ENCODE peak calls at places on chromosomes 13 and 19, in eight cellular contexts. Q is lung, T is GM23248, O is Caco-2, B is BE2C, G is fibroblast of lung, Z is RWPE2, M is psoas muscle. H is an unnamed sample.

GRCh38 chr19:3868770-3869456 is at the start of gene ZFR2:
- DNase-seq in M (no peak), Z (no peak), O (no peak), G (no peak), B (peak; percentile 28), T (no peak), Q (no peak), H (no peak)

GRCh38 chr13:95295026-95295425 is 6.2 kb downstream of the ABCC4 start:
- DNase-seq in O (no peak), Z (no peak), G (no peak), B (no peak), Q (no peak), T (peak; percentile 4), M (no peak), H (no peak)

GRCh38 chr19:52336976-52337375 is 933 bp downstream of the ZNF610 start:
- DNase-seq in B (no peak), T (peak; percentile 43), G (peak; percentile 15), O (no peak), M (no peak), Z (no peak), Q (no peak), H (no peak)

GRCh38 chr13:73329355-73329754 is 270.6 kb downstream of the KLF5 start:
- DNase-seq in M (no peak), B (no peak), O (no peak), Z (no peak), G (no peak), Q (no peak), T (no peak), H (no peak)

GRCh38 chr13:43085545-43085944 is 62.2 kb downstream of the DNAJC15 start:
- DNase-seq in B (no peak), Z (no peak), G (peak; percentile 74), T (peak; percentile 54), M (no peak), Q (no peak), O (no peak), H (no peak)

GRCh38 chr19:12952488-12953455 is 4.3 kb downstream of the GADD45GIP1 start:
- DNase-seq in O (no peak), Z (no peak), Q (no peak), T (peak; percentile 94), G (peak; percentile 89), M (no peak), B (peak; percentile 75), H (peak; percentile 93)

GRCh38 chr13:82698941-82699340 is 1183.3 kb downstream of the SLITRK1 start:
- DNase-seq in Q (no peak), Z (no peak), T (no peak), B (no peak), G (peak; percentile 34), O (no peak), M (no peak), H (no peak)

GRCh38 chr13:70703755-70704154 is 595.5 kb upstream of the KLHL1 start:
- DNase-seq in M (no peak), O (no peak), Q (no peak), G (peak; percentile 9), T (no peak), Z (no peak), B (no peak), H (peak; percentile 31)

GRCh38 chr13:45184693-45185092 is 16.2 kb downstream of the KCTD4 start:
- DNase-seq in O (no peak), Q (no peak), Z (no peak), M (no peak), B (no peak), T (no peak), G (no peak), H (no peak)

DNA sequence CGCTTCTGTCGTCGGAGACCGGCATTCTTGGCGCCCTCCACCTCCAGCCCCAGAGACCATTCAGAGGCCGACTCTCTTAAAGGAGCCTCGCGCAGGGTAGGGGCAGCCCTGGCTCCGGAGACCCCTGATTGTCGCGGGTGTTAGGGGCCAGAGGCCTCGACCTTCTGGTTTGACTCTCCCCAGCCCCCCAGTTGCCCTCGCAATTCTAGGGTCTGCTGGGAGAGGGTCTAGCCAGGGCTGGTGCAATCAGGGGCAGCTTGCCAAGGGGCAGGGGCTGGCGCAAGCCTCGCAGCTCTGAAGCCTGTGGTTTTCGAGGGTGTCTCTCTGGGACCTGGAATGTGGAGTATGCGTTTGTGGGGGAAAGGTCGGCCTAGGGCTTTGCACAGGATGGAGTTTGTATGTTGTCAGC is 1.6 kb upstream of the SLC7A10 start:
- DNase-seq in M (no peak), Z (no peak), O (no peak), Q (peak; percentile 67), T (no peak), B (peak; percentile 5), G (peak; percentile 63), H (no peak)
- H3K27me3 ChIP-seq in M (peaks cover 64% of the 10 kb centered on the region), Z (peaks cover 41% of the 10 kb centered on the region), O (no peaks in the 10 kb centered on the region), Q (no peaks in the 10 kb centered on the region), T (peaks cover 48% of the 10 kb centered on the region), B (peaks cover 26% of the 10 kb centered on the region), G (peaks cover 36% of the 10 kb centered on the region), H (peaks cover 19% of the 10 kb centered on the region)

GRCh38 chr19:15629003-15629880 is 11.5 kb upstream of the CYP4F3 start:
- DNase-seq in B (peak; percentile 80), O (peak; percentile 87), Q (peak; percentile 83), G (peak; percentile 35), Z (no peak), T (peak; percentile 69), M (peak; percentile 74), H (peak; percentile 68)
- H3K9me3 ChIP-seq in B (no peaks in the 10 kb centered on the region), O (no peaks in the 10 kb centered on the region), Q (no peaks in the 10 kb centered on the region), G (no peaks in the 10 kb centered on the region), Z (no peaks in the 10 kb centered on the region), T (no peaks in the 10 kb centered on the region), M (peaks cover 3% of the 10 kb centered on the region), H (peaks cover 4% of the 10 kb centered on the region)

GRCh38 chr19:5711025-5711424 is 8.9 kb downstream of the LONP1 start:
- DNase-seq in T (no peak), M (no peak), B (no peak), O (no peak), Q (no peak), G (no peak), Z (no peak), H (no peak)

GRCh38 chr19:5706876-5707573 is 12.9 kb downstream of the LONP1 start:
- DNase-seq in M (no peak), G (no peak), B (no peak), O (no peak), Z (no peak), Q (no peak), T (no peak), H (no peak)

GRCh38 chr19:5703819-5704818 is 14.0 kb downstream of the RPL36 start:
- DNase-seq in T (no peak), M (no peak), Z (no peak), B (no peak), O (no peak), G (no peak), Q (no peak), H (no peak)

GRCh38 chr19:5705552-5705951 is 14.4 kb downstream of the LONP1 start:
- DNase-seq in Q (no peak), M (no peak), T (no peak), B (no peak), Z (no peak), G (no peak), O (no peak), H (no peak)

DNA sequence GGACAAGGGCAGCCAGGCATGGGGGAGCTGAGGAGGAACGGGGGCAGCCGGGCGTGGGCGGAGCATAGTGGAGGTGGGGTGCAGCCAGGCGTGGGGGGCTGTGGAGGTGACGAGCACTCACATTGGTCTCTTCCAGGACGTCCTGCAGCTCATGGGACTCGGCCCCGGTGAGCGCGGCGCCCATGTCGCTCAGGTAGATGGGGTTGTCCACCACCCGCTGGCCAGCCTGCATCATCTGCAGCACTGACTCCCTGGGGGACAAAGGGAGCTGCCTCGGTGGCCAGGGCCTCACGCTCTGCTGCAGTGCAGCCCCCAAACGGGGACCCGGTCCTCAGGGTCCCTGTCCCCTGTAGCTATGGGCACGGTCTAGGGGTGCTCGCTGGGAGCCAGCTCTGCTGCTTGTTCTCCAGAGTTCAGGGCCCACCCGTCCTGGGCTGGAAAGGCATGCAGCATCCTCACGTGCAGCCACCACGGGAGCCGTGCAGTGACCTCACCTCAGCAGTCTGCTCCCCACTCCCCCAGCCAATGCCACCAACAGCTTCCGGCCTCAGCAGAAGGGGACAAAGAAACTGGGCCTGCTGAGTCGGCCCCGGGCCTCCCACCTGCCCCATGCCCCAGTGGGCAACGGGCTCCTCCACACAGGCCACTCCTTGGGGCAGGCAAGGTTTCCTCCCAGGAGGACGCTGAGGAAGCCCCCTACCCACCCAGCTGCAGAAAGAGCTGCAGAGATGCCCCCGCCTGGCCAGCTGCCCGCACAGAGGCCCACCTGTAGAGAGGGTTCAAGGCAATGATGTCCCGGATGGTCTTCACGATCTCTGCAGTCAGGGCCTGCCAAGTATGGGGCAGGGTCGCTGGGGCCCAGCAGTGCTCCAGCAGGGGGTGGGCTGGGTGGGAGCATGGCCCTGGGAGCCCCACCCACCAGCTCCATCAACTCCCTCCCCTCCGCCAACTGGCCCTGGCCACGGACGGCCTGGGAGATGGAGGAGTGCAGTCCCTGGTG is 12.1 kb downstream of the LONP1 start:
- DNase-seq in O (no peak), T (no peak), B (no peak), M (peak; percentile 18), Q (no peak), G (no peak), Z (no peak), H (no peak)
- H3K36me3 ChIP-seq in O (peaks cover 6% of the 10 kb centered on the region), T (peaks cover 36% of the 10 kb centered on the region), B (peaks cover 95% of the 10 kb centered on the region), M (peaks cover 100% of the 10 kb centered on the region), Q (peaks cover 80% of the 10 kb centered on the region), G (peaks cover 51% of the 10 kb centered on the region), Z (peaks cover 72% of the 10 kb centered on the region), H (peaks cover 22% of the 10 kb centered on the region)

GRCh38 chr19:30222428-30222873 is 149.7 kb upstream of the ZNF536 start:
- DNase-seq in M (no peak), O (peak; percentile 29), B (no peak), T (peak; percentile 30), G (no peak), Q (no peak), Z (no peak), H (no peak)

GRCh38 chr19:30223866-30224688 is 148.1 kb upstream of the ZNF536 start:
- DNase-seq in O (no peak), Z (no peak), Q (no peak), G (no peak), B (no peak), M (no peak), T (no peak), H (no peak)

GRCh38 chr19:30224689-30225606 is 147.2 kb upstream of the ZNF536 start:
- DNase-seq in Z (no peak), M (no peak), O (no peak), Q (no peak), T (peak; percentile 61), G (peak; percentile 9), B (peak; percentile 70), H (no peak)

GRCh38 chr19:30221176-30221575 is 151.0 kb upstream of the ZNF536 start:
- DNase-seq in M (no peak), T (no peak), O (no peak), Q (no peak), G (no peak), Z (no peak), B (no peak), H (no peak)

DNA sequence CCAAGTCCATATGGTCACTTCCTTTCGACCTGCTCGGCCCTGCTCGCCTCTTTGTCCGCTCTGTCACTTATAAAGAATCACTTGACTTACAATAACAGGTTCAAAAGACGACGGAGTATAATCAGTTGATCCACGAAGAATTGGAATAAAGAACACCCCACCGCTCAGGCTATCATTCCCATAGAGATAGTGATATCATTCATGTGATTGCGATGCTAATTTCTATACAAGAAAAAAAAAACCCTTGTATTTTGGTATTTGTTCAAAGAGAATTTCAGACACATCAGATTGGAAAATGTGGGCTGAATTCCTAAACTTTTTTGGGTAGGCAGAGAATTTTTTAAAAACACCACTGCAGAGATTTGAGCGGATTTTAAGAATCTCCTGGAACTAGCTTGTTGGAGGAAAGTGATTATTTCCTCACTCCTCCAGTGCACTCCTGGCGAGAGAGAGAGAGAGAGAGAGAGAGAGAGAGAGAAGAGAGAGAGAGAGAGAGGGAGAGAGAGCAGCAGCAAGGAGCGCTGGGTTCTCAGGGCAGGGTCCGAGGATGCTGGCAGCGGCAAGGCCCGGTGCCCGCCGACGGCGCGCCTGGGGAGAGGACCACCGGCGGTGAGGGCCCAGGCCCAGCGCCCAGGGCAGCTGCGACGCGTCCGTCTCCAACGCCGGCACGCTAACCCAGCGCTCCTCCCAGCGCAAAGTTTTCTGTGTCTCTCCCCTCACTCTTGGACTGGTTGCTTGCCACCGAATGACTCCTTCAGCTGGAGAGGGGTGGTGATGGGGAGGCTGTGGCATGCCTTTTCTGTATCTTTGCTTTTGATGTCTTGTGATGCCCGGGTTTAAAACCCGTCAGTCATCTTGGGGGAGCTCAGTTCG is 149.0 kb upstream of the ZNF536 start:
- DNase-seq in O (no peak), T (no peak), M (no peak), Z (no peak), G (no peak), B (no peak), Q (no peak), H (no peak)
- H3K27me3 ChIP-seq in O (no peaks in the 10 kb centered on the region), T (peaks cover 13% of the 10 kb centered on the region), M (peaks cover 81% of the 10 kb centered on the region), Z (peaks cover 67% of the 10 kb centered on the region), G (peaks cover 13% of the 10 kb centered on the region), B (no peaks in the 10 kb centered on the region), Q (peaks cover 16% of the 10 kb centered on the region), H (peaks cover 26% of the 10 kb centered on the region)